ENCODE peak calls at places on chromosomes 6 and 20, in seven cellular contexts. C is endothelial cell, Z is fibroblast of lung, G is ascending aorta, Y is choroid plexus epithelial cell, L is fibroblast of the aortic adventitia, H is RWPE1. A is an unnamed sample.

GRCh38 chr20:52083627-52084232 is 107.8 kb downstream of the ZFP64 start:
- DNase-seq in C (peak; percentile 60), Z (peak; percentile 52), G (no peak), Y (peak; percentile 87), L (peak; percentile 83), H (peak; percentile 82), A (peak; percentile 67)

GRCh38 chr20:48661575-48662473 is 166.0 kb downstream of the PREX1 start:
- DNase-seq in C (no peak), Z (peak; percentile 61), G (no peak), Y (peak; percentile 26), L (no peak), H (no peak), A (no peak)

GRCh38 chr6:24227556-24227955 is 101.5 kb downstream of the NRSN1 start:
- DNase-seq in C (no peak), Z (no peak), G (no peak), Y (peak; percentile 12), L (no peak), H (no peak), A (no peak)

GRCh38 chr6:131764350-131764749 is 43.5 kb upstream of the ENPP1 start:
- DNase-seq in C (no peak), Z (no peak), G (no peak), Y (peak; percentile 41), L (no peak), H (no peak), A (no peak)

GRCh38 chr6:11258260-11259237 is 26.1 kb upstream of the NEDD9 start:
- DNase-seq in C (no peak), Z (peak; percentile 67), G (no peak), Y (peak; percentile 33), L (no peak), H (no peak), A (no peak)

GRCh38 chr6:73964455-73964854 is 268.5 kb downstream of the CD109 start:
- DNase-seq in C (no peak), Z (no peak), G (no peak), Y (no peak), L (no peak), H (no peak), A (no peak)

GRCh38 chr20:54165014-54165413 is 8.8 kb downstream of the CYP24A1 start:
- DNase-seq in C (no peak), Z (no peak), G (no peak), Y (no peak), L (no peak), H (no peak), A (no peak)

GRCh38 chr20:609371-609964 is 641 bp downstream of the TCF15 start:
- DNase-seq in C (no peak), Z (no peak), G (no peak), Y (no peak), L (no peak), H (no peak), A (no peak)

GRCh38 chr6:19757036-19757435 is 80.1 kb upstream of the ID4 start:
- DNase-seq in C (no peak), Z (peak; percentile 69), G (no peak), Y (peak; percentile 43), L (peak; percentile 45), H (no peak), A (peak; percentile 42)

GRCh38 chr6:146526192-146526591 is 17.4 kb upstream of the RAB32 start:
- DNase-seq in C (no peak), Z (peak; percentile 6), G (no peak), Y (peak; percentile 48), L (peak; percentile 57), H (no peak), A (peak; percentile 21)

GRCh38 chr6:160274846-160275510 is 16.4 kb upstream of the SLC22A2 start:
- DNase-seq in C (no peak), Z (no peak), G (no peak), Y (no peak), L (no peak), H (no peak), A (no peak)

GRCh38 chr6:137116807-137117206 is 56.6 kb downstream of the IL22RA2 start:
- DNase-seq in C (no peak), Z (no peak), G (no peak), Y (no peak), L (no peak), H (no peak), A (no peak)

GRCh38 chr20:36887779-36888133 is 11.8 kb downstream of the TLDC2 start:
- DNase-seq in C (no peak), Z (no peak), G (no peak), Y (no peak), L (peak; percentile 13), H (no peak), A (no peak)

GRCh38 chr6:72758901-72759300 is 137.0 kb downstream of the KCNQ5 start:
- DNase-seq in C (no peak), Z (no peak), G (no peak), Y (no peak), L (no peak), H (no peak), A (no peak)

GRCh38 chr6:137851669-137852068 is 15.4 kb upstream of the TNFAIP3 start:
- DNase-seq in C (no peak), Z (no peak), G (no peak), Y (no peak), L (no peak), H (peak; percentile 45), A (no peak)

GRCh38 chr20:37454636-37455035 is 66.4 kb upstream of the NNAT start:
- DNase-seq in C (no peak), Z (no peak), G (no peak), Y (no peak), L (no peak), H (no peak), A (no peak)

GRCh38 chr6:21596379-21597242 is 3.1 kb downstream of the SOX4 start:
- DNase-seq in C (peak; percentile 50), Z (peak; percentile 69), G (no peak), Y (peak; percentile 69), L (peak; percentile 76), H (peak; percentile 50), A (peak; percentile 50)

GRCh38 chr6:10269814-10270472 is 144.9 kb downstream of the TFAP2A start:
- DNase-seq in C (no peak), Z (peak; percentile 34), G (no peak), Y (no peak), L (no peak), H (no peak), A (peak; percentile 32)

GRCh38 chr20:9838378-9839295 is at the start of gene PAK5:
- DNase-seq in C (peak; percentile 82), Z (peak; percentile 75), G (no peak), Y (peak; percentile 31), L (peak; percentile 0), H (no peak), A (no peak)

GRCh38 chr6:125904871-125905270 is 51.7 kb upstream of the HINT3 start:
- DNase-seq in C (no peak), Z (peak; percentile 94), G (no peak), Y (peak; percentile 40), L (peak; percentile 29), H (peak; percentile 80), A (peak; percentile 70)

GRCh38 chr20:13149371-13149770 is 71.7 kb upstream of the ISM1 start:
- DNase-seq in C (no peak), Z (peak; percentile 2), G (no peak), Y (no peak), L (no peak), H (no peak), A (no peak)

GRCh38 chr6:26607434-26608230 is 10.9 kb downstream of the ABT1 start:
- DNase-seq in C (peak; percentile 51), Z (peak; percentile 44), G (no peak), Y (peak; percentile 80), L (peak; percentile 73), H (peak; percentile 64), A (peak; percentile 60)

GRCh38 chr6:43269273-43270007 is 26.2 kb downstream of the TTBK1 start:
- DNase-seq in C (no peak), Z (no peak), G (no peak), Y (no peak), L (no peak), H (no peak), A (no peak)

DNA sequence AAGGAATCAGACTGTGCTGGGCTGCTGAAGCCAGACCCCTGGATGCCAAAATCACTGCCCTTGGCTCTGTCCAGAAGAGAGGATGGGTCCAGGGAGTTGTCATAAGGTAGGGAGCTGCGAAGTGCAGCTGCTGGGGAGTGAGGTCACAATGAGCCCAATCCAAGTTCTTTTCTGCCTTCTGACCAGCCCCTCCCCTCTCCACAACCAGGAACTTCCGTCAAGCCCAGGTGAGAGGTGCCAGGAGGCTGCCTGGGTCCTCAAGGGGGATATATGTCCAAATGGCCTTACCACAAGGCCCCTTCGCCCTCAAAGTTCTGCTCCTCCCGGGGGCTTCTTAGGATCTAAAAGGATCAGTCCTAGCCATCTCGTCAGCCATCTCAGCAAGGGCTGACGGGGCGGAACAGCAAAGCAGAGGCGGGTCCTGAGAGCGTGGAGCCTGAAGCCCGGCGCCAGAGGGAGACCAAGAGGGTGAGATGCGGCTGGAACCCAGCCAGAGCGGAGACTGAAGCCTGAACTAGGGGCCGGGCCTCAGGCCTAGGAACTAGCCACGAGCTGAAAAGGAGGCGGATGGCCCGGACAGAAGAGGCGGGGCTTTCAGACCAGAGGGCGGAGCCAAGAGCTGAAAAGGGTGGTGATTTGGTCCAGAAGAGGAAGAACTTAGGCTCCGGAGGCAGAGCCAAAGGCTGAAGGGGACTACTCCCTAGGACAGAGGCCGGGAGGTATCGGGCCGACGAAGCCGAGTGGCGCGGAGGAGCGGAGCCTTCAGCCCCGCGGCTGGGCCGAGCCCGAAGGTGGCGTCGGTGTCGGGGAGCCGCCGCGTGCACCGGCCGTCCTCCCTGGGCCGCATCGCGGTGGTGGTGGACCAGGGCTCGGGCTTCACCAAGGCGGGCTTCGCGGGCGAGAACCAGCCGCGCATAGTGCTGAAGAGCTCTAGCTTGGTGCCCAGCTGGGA is at the start of gene ACTL10:
- DNase-seq in C (peak; percentile 74), Z (peak; percentile 95), G (peak; percentile 95), Y (peak; percentile 99), L (peak; percentile 99), H (peak; percentile 99), A (peak; percentile 98)
- TF ChIP-seq CTCF in C (no peak), Z (peak; percentile 43), G (no peak), Y (peak; percentile 63), L (peak; percentile 60), H (peak; percentile 45), A (peak; percentile 49)

DNA sequence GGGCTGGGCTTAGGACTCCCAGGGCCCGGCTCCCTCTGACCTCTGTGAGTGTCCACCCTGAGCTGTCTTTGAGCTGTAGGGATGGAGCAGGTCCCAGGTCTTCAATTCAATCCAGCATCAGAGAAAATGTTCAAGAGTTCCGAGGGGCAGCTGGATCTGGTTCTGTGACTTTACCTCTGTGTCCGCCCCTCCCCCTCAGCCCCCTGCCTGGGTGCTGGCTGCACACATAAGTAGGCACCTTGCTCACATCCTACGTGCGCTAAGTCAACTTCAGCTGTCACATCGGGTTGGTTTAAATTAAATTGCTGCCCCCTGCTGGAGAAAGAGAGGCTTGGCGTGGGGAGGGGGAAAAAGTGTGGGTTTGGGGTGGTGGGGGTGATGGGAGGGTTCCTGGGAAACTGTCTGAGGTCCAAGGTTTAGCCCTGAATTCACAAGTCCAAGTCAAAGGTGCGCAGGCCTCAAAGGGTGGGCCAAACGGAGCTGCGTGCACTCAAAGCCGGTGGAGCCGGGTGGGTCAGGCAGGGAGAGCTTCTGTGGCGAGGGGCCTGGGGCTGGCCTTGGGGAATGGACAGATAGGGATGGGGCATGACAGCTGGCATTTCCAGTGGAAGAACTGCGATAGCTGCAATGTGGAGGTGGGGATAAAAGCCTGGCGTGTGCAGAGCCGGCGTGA is 3.0 kb downstream of the WFDC5 start:
- DNase-seq in C (no peak), Z (peak; percentile 11), G (no peak), Y (peak; percentile 36), L (no peak), H (no peak), A (no peak)
- TF ChIP-seq CTCF in C (peak; percentile 80), Z (peak; percentile 49), G (no peak), Y (peak; percentile 66), L (peak; percentile 43), H (peak; percentile 66), A (peak; percentile 83)

GRCh38 chr20:47296950-47297349 is 59.5 kb downstream of the ZMYND8 start:
- DNase-seq in C (no peak), Z (no peak), G (no peak), Y (no peak), L (peak; percentile 20), H (no peak), A (no peak)
- TF ChIP-seq CTCF in C (no peak), Z (no peak), G (no peak), Y (no peak), L (no peak), H (no peak), A (peak; percentile 26)

GRCh38 chr6:159168536-159169192 is 536 bp upstream of the FNDC1 start:
- DNase-seq in C (peak; percentile 76), Z (peak; percentile 54), G (no peak), Y (no peak), L (peak; percentile 30), H (no peak), A (no peak)
- TF ChIP-seq CTCF in C (no peak), Z (peak; percentile 39), G (no peak), Y (peak; percentile 32), L (peak; percentile 38), H (no peak), A (peak; percentile 39)

A was measured in HFFc6.